ENCODE peak calls at places on chromosomes 16 and 17, in six cellular contexts. Q is right lobe of liver; M is stimulated activated CD8-positive, alpha-beta memory T cell treated with anti-CD3 and anti-CD28 coated beads, Interleukin-15, amount 100 ng/mL, for 4 hours; Z is cerebellar cortex; R is OCI-LY7; A is nucleus accumbens. V is an unnamed sample.

GRCh38 chr17:59366773-59367656 is 35.6 kb downstream of the YPEL2 start:
- DNase-seq in Z (peak; percentile 86), M (no peak), A (peak; percentile 24), Q (peak; percentile 94), R (no peak), V (no peak)

GRCh38 chr16:24540575-24541240 is 1.3 kb downstream of the RBBP6 start:
- DNase-seq in M (no peak), Z (no peak), R (peak; percentile 72), Q (no peak), A (no peak), V (no peak)

GRCh38 chr16:4315185-4316102 is at the start of gene GLIS2:
- DNase-seq in A (peak; percentile 51), R (peak; percentile 19), Q (no peak), M (no peak), Z (peak; percentile 60), V (no peak)

GRCh38 chr17:65557349-65558310 is 3.8 kb downstream of the AXIN2 start:
- DNase-seq in Q (no peak), Z (no peak), M (no peak), R (no peak), A (no peak), V (no peak)

GRCh38 chr17:67571478-67571877 is 146.3 kb upstream of the NOL11 start:
- DNase-seq in A (no peak), Z (no peak), Q (no peak), M (no peak), R (no peak), V (no peak)

GRCh38 chr16:58464916-58465731 is 34.8 kb upstream of the NDRG4 start:
- DNase-seq in Z (peak; percentile 67), Q (no peak), M (no peak), A (no peak), R (no peak), V (no peak)

GRCh38 chr17:6752068-6752909 is 3.6 kb upstream of the XAF1 start:
- DNase-seq in Z (no peak), A (no peak), Q (peak; percentile 72), R (no peak), M (no peak), V (no peak)

GRCh38 chr16:75263963-75264445 is 12.6 kb upstream of the BCAR1 start:
- DNase-seq in M (no peak), Z (peak; percentile 50), Q (peak; percentile 97), R (no peak), A (peak; percentile 72), V (no peak)

GRCh38 chr16:57186630-57187507 is 740 bp downstream of the RSPRY1 start:
- DNase-seq in Z (peak; percentile 39), M (no peak), Q (no peak), A (no peak), R (peak; percentile 28), V (no peak)

GRCh38 chr17:81527591-81528383 is at the start of gene FSCN2:
- DNase-seq in Z (no peak), M (no peak), R (no peak), Q (no peak), A (no peak), V (no peak)

GRCh38 chr16:24035127-24035842 is 199.5 kb downstream of the PRKCB start:
- DNase-seq in Z (no peak), M (peak; percentile 6), Q (no peak), A (no peak), R (no peak), V (no peak)

GRCh38 chr16:69340095-69340644 is 598 bp downstream of the NIP7 start:
- DNase-seq in R (no peak), A (no peak), Q (no peak), M (no peak), Z (no peak), V (no peak)

GRCh38 chr17:65488665-65489064 is 72.8 kb downstream of the AXIN2 start:
- DNase-seq in Z (no peak), Q (no peak), R (no peak), M (no peak), A (no peak), V (no peak)

GRCh38 chr17:36124879-36125824 is 21.5 kb downstream of the CCL4 start:
- DNase-seq in R (peak; percentile 59), M (no peak), Q (no peak), A (no peak), Z (no peak), V (no peak)

GRCh38 chr17:65078441-65079160 is 22.1 kb upstream of the GNA13 start:
- DNase-seq in M (no peak), R (no peak), A (no peak), Z (no peak), Q (no peak), V (no peak)

GRCh38 chr17:66135896-66136295 is 56.0 kb downstream of the CEP112 start:
- DNase-seq in A (no peak), M (no peak), Z (no peak), Q (no peak), R (no peak), V (no peak)

GRCh38 chr16:81447383-81448101 is 2.9 kb downstream of the CMIP start:
- DNase-seq in A (no peak), Q (peak; percentile 91), M (no peak), R (no peak), Z (no peak), V (no peak)

GRCh38 chr17:75109407-75110236 is at the start of gene ARMC7:
- DNase-seq in R (peak; percentile 96), Z (peak; percentile 85), M (peak; percentile 78), A (peak; percentile 64), Q (peak; percentile 94), V (peak; percentile 30)

GRCh38 chr16:9790199-9790598 is 392.0 kb downstream of the GRIN2A start:
- DNase-seq in Z (no peak), Q (no peak), R (no peak), M (no peak), A (no peak), V (no peak)

GRCh38 chr17:1153795-1154546 is 25.8 kb downstream of the ABR start:
- DNase-seq in Q (no peak), A (peak; percentile 62), M (no peak), Z (peak; percentile 82), R (no peak), V (no peak)

GRCh38 chr16:68715471-68715870 is 21.6 kb upstream of the CDH1 start:
- DNase-seq in M (no peak), Z (no peak), Q (no peak), A (no peak), R (no peak), V (no peak)

GRCh38 chr16:22926105-22926751 is 112.3 kb downstream of the HS3ST2 start:
- DNase-seq in Q (no peak), Z (no peak), A (no peak), M (no peak), R (no peak), V (no peak)

GRCh38 chr17:36752096-36752888 is 150.9 kb downstream of the MRM1 start:
- DNase-seq in A (no peak), Z (no peak), Q (no peak), M (no peak), R (no peak), V (no peak)

GRCh38 chr17:36845916-36846315 is 91.4 kb upstream of the LHX1 start:
- DNase-seq in Z (no peak), M (no peak), A (no peak), R (no peak), Q (no peak), V (no peak)

GRCh38 chr17:3693829-3694231 is 2.1 kb downstream of the P2RX5 start:
- DNase-seq in Z (no peak), M (no peak), A (no peak), Q (no peak), R (peak; percentile 67), V (no peak)

V was measured in esophagus squamous epithelium.